ENCODE peak calls at places on chromosomes 13 and 19, in eight cellular contexts. S is IMR-90, X is fibroblast of the aortic adventitia, R is thyroid gland, J is keratinocyte, G is colonic mucosa, T is RWPE2, O is A549. A is an unnamed sample.

GRCh38 chr19:32104465-32105235 is 240.8 kb upstream of the ZNF507 start:
- DNase-seq in S (no peak), X (no peak), R (no peak), J (peak; percentile 4), G (no peak), T (no peak), O (peak; percentile 24), A (no peak)

GRCh38 chr13:30235206-30235605 is 72.1 kb downstream of the KATNAL1 start:
- DNase-seq in S (no peak), X (peak; percentile 10), R (no peak), J (no peak), G (no peak), T (no peak), O (no peak), A (no peak)

GRCh38 chr19:7751157-7751783 is 3.9 kb upstream of the CD209 start:
- DNase-seq in S (peak; percentile 6), X (no peak), R (no peak), J (no peak), G (no peak), T (no peak), O (no peak), A (no peak)

GRCh38 chr13:111361873-111362648 is 41.6 kb downstream of the TEX29 start:
- DNase-seq in S (no peak), X (no peak), R (no peak), J (no peak), G (no peak), T (no peak), O (no peak), A (no peak)

GRCh38 chr13:79508224-79508961 is 27.4 kb downstream of the NDFIP2 start:
- DNase-seq in S (no peak), X (peak; percentile 22), R (no peak), J (no peak), G (no peak), T (no peak), O (no peak), A (no peak)

GRCh38 chr19:32318884-32319520 is 26.4 kb upstream of the ZNF507 start:
- DNase-seq in S (no peak), X (no peak), R (peak; percentile 20), J (no peak), G (no peak), T (no peak), O (peak; percentile 68), A (no peak)

GRCh38 chr13:32142956-32143375 is 111.4 kb downstream of the FRY start:
- DNase-seq in S (peak; percentile 52), X (peak; percentile 52), R (no peak), J (no peak), G (no peak), T (no peak), O (peak; percentile 10), A (peak; percentile 90)

GRCh38 chr19:42394751-42395150 is 4.7 kb upstream of the CNFN start:
- DNase-seq in S (peak; percentile 10), X (no peak), R (no peak), J (no peak), G (no peak), T (no peak), O (peak; percentile 55), A (no peak)

GRCh38 chr13:44920013-44920412 is 69.3 kb downstream of the NUFIP1 start:
- DNase-seq in S (no peak), X (no peak), R (no peak), J (no peak), G (no peak), T (no peak), O (no peak), A (no peak)

GRCh38 chr13:79802389-79803140 is 321.6 kb downstream of the NDFIP2 start:
- DNase-seq in S (no peak), X (no peak), R (no peak), J (no peak), G (no peak), T (no peak), O (no peak), A (no peak)

GRCh38 chr13:94641432-94641941 is 39.8 kb downstream of the GPR180 start:
- DNase-seq in S (peak; percentile 86), X (peak; percentile 93), R (no peak), J (peak; percentile 57), G (no peak), T (no peak), O (peak; percentile 7), A (peak; percentile 85)

GRCh38 chr13:42270160-42270856 is 1.6 kb upstream of the AKAP11 start:
- DNase-seq in S (no peak), X (no peak), R (no peak), J (no peak), G (no peak), T (no peak), O (no peak), A (no peak)
- H3K4me3 ChIP-seq in S (no peak overlapping the region), X (no peak overlapping the region), R (no peak overlapping the region), J (no peak overlapping the region), G (no peak overlapping the region), T (no peak overlapping the region), O (no peak overlapping the region), A (no peak overlapping the region)

GRCh38 chr19:49417090-49417489 is 6.2 kb downstream of the PTH2 start:
- DNase-seq in S (no peak), X (no peak), R (no peak), J (no peak), G (no peak), T (no peak), O (no peak), A (no peak)
- TF ChIP-seq CTCF in S (no peak), X (no peak), R (no peak), J (no peak), G (no peak), T (no peak), O (no peak), A (no peak)

DNA sequence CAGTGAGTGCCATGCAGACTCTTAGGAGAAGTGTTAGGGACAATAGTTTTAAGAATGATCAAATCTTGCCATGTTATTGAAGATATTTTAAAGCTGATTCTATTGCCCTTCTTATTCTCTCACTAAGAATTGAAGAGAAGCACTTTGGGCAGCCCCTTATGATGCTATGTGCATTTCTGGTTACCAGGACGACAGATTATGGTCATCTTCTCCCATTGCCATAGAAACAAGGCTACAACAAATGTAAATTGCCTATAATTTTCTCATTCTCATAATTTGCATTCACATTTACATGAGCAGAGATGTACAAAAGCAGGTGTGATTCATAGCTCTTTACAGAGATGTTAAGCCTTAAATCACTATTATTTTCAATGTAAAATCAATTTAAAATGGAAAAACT is 137.2 kb upstream of the PCDH9 start:
- DNase-seq in S (no peak), X (peak; percentile 6), R (no peak), J (no peak), G (no peak), T (no peak), O (no peak), A (no peak)
- H3K4me3 ChIP-seq in S (no peak overlapping the region), X (no peak overlapping the region), R (no peak overlapping the region), J (no peak overlapping the region), G (no peak overlapping the region), T (no peak overlapping the region), O (no peak overlapping the region), A (no peak overlapping the region)

GRCh38 chr13:41196620-41197019 is 2.3 kb upstream of the KBTBD7 start:
- DNase-seq in S (no peak), X (peak; percentile 5), R (no peak), J (no peak), G (no peak), T (no peak), O (no peak), A (no peak)

GRCh38 chr13:41196011-41196410 is 1.6 kb upstream of the KBTBD7 start:
- DNase-seq in S (no peak), X (no peak), R (no peak), J (no peak), G (no peak), T (no peak), O (no peak), A (no peak)

GRCh38 chr13:41199061-41199460 is 4.7 kb upstream of the KBTBD7 start:
- DNase-seq in S (no peak), X (no peak), R (no peak), J (no peak), G (no peak), T (no peak), O (no peak), A (no peak)

GRCh38 chr13:41193469-41193868 is 900 bp downstream of the KBTBD7 start:
- DNase-seq in S (no peak), X (no peak), R (peak; percentile 3), J (no peak), G (no peak), T (no peak), O (no peak), A (no peak)

GRCh38 chr13:41193919-41194824 is at the start of gene KBTBD7:
- DNase-seq in S (peak; percentile 98), X (peak; percentile 96), R (peak; percentile 88), J (peak; percentile 54), G (peak; percentile 95), T (peak; percentile 96), O (peak; percentile 92), A (peak; percentile 97)
- TF ChIP-seq CTCF in S (no peak), X (no peak), R (peak; percentile 21), J (no peak), G (no peak), T (no peak), O (no peak), A (no peak)

GRCh38 chr13:64684108-64684507 is 2546.0 kb downstream of the PCDH9 start:
- DNase-seq in S (no peak), X (no peak), R (no peak), J (no peak), G (no peak), T (no peak), O (no peak), A (no peak)
- H3K4me3 ChIP-seq in S (no peak overlapping the region), X (no peak overlapping the region), R (no peak overlapping the region), J (no peak overlapping the region), G (no peak overlapping the region), T (no peak overlapping the region), O (no peak overlapping the region), A (no peak overlapping the region)

A was measured in AG10803.